ENCODE peak calls at places on chromosomes 5 and 9, in five cellular contexts. D, P, U, L and M are unnamed samples.

GRCh38 chr9:34059954-34060353 is 11.3 kb upstream of the UBAP2 start:
- DNase-seq in D (no peak), P (no peak), U (no peak), L (no peak), M (no peak)

GRCh38 chr5:1536298-1537165 is 12.8 kb upstream of the LPCAT1 start:
- DNase-seq in D (no peak), P (peak), U (no peak), L (peak), M (peak)

GRCh38 chr5:42944989-42945388 is 95.1 kb downstream of the ANXA2R start:
- DNase-seq in D (no peak), P (no peak), U (no peak), L (no peak), M (no peak)

GRCh38 chr5:111853748-111854147 is 96.8 kb upstream of the NREP start:
- DNase-seq in D (no peak), P (no peak), U (no peak), L (no peak), M (no peak)

GRCh38 chr9:20148416-20148815 is 359.6 kb upstream of the SLC24A2 start:
- DNase-seq in D (no peak), P (no peak), U (no peak), L (no peak), M (no peak)

GRCh38 chr5:168076561-168076991 is 214.9 kb upstream of the WWC1 start:
- DNase-seq in D (peak), P (no peak), U (peak), L (no peak), M (no peak)

GRCh38 chr5:72256536-72256935 is 63.5 kb downstream of the MRPS27 start:
- DNase-seq in D (no peak), P (no peak), U (no peak), L (no peak), M (no peak)

GRCh38 chr5:116038817-116039216 is 6.5 kb downstream of the ARL14EPL start:
- DNase-seq in D (no peak), P (no peak), U (no peak), L (no peak), M (no peak)

GRCh38 chr5:40385544-40385943 is 294.2 kb upstream of the PTGER4 start:
- DNase-seq in D (no peak), P (no peak), U (no peak), L (no peak), M (no peak)

GRCh38 chr9:69173891-69174644 is at the start of gene TJP2:
- DNase-seq in D (peak), P (peak), U (peak), L (peak), M (peak)

GRCh38 chr9:86494644-86495081 is 140.5 kb upstream of the TUT7 start:
- DNase-seq in D (no peak), P (no peak), U (no peak), L (no peak), M (no peak)

GRCh38 chr5:179422213-179422839 is 77.1 kb upstream of the ADAMTS2 start:
- DNase-seq in D (no peak), P (no peak), U (no peak), L (no peak), M (no peak)

GRCh38 chr9:82808478-82808877 is 254.5 kb downstream of the RASEF start:
- DNase-seq in D (no peak), P (no peak), U (no peak), L (no peak), M (no peak)

GRCh38 chr9:36144322-36145206 is 8.0 kb downstream of the GLIPR2 start:
- DNase-seq in D (no peak), P (peak), U (no peak), L (no peak), M (peak)

GRCh38 chr9:100322954-100323536 is 29.7 kb downstream of the TEX10 start:
- DNase-seq in D (peak), P (no peak), U (peak), L (peak), M (no peak)

GRCh38 chr9:23683476-23684095 is 142.5 kb downstream of the ELAVL2 start:
- DNase-seq in D (no peak), P (no peak), U (no peak), L (no peak), M (no peak)

GRCh38 chr9:2691626-2692025 is 25.7 kb upstream of the KCNV2 start:
- DNase-seq in D (no peak), P (no peak), U (no peak), L (no peak), M (no peak)

GRCh38 chr9:133506653-133507038 is 18.1 kb downstream of the MYMK start:
- DNase-seq in D (no peak), P (no peak), U (no peak), L (peak), M (no peak)

GRCh38 chr5:133996683-133997252 is 8.0 kb downstream of the VDAC1 start:
- DNase-seq in D (no peak), P (no peak), U (no peak), L (no peak), M (no peak)

GRCh38 chr9:72140582-72140981 is 8.7 kb upstream of the GDA start:
- DNase-seq in D (no peak), P (no peak), U (no peak), L (no peak), M (no peak)

GRCh38 chr5:157076558-157076957 is 17.6 kb upstream of the HAVCR1 start:
- DNase-seq in D (no peak), P (no peak), U (no peak), L (no peak), M (no peak)

GRCh38 chr5:68134033-68134668 is 81.4 kb upstream of the PIK3R1 start:
- DNase-seq in D (no peak), P (peak), U (peak), L (no peak), M (no peak)

GRCh38 chr9:128554155-128554862 is 1.9 kb downstream of the SPTAN1 start:
- DNase-seq in D (peak), P (no peak), U (no peak), L (peak), M (no peak)

GRCh38 chr9:126847051-126847450 is 13.4 kb upstream of the ZBTB34 start:
- DNase-seq in D (no peak), P (no peak), U (no peak), L (no peak), M (no peak)

GRCh38 chr9:68979538-68980314 is 34.2 kb downstream of the PRKACG start:
- DNase-seq in D (peak), P (no peak), U (no peak), L (no peak), M (no peak)

GRCh38 chr5:82885657-82886389 is 191.4 kb downstream of the TMEM167A start:
- DNase-seq in D (no peak), P (no peak), U (no peak), L (no peak), M (no peak)

GRCh38 chr5:146866263-146866662 is 12.3 kb downstream of the PPP2R2B start:
- DNase-seq in D (no peak), P (no peak), U (no peak), L (no peak), M (no peak)
- H3K27ac ChIP-seq in D (no peak), P (no peak), U (no peak), L (no peak), M (no peak)

GRCh38 chr5:158430166-158430828 is 571.4 kb upstream of the CLINT1 start:
- DNase-seq in D (no peak), P (no peak), U (no peak), L (no peak), M (no peak)
- H3K4me3 ChIP-seq in D (no peak), P (no peak), U (no peak), L (no peak), M (no peak)

GRCh38 chr9:111832428-111832827 is 37.7 kb upstream of the SHOC1 start:
- DNase-seq in D (no peak), P (no peak), U (no peak), L (no peak), M (no peak)

GRCh38 chr9:111825468-111826145 is 30.9 kb upstream of the SHOC1 start:
- DNase-seq in D (no peak), P (no peak), U (no peak), L (no peak), M (no peak)

GRCh38 chr9:111833941-111834340 is 39.2 kb upstream of the SHOC1 start:
- DNase-seq in D (no peak), P (no peak), U (no peak), L (no peak), M (no peak)

GRCh38 chr9:111831371-111832108 is 36.8 kb upstream of the SHOC1 start:
- DNase-seq in D (no peak), P (no peak), U (no peak), L (no peak), M (no peak)

DNA sequence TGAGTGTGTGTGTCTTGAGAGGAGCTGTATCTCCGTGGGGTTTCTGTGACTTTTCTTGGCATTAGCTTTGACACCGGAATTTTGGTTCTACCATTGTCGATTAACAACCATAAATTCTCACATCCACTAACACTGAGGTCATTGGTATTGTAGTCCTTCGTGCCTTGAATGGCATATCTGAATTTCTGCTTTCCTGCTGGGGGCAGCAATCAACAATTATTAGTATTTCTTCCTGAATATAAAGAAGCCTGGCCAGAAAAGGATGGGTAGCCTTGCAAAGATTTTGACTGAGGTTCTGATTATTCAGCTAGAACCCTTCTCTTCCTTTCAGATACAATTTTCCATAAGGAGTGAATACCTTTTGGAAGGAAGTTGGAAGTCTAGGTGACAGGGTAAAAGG is 33.5 kb upstream of the SHOC1 start:
- DNase-seq in D (no peak), P (no peak), U (no peak), L (no peak), M (no peak)
- TF ChIP-seq CTCF in D (peak), P (no peak), U (no peak), L (no peak), M (no peak)

GRCh38 chr9:109968702-109969450 is 188.9 kb downstream of the PALM2AKAP2 start:
- DNase-seq in D (peak), P (no peak), U (no peak), L (no peak), M (no peak)
- H3K27ac ChIP-seq in D (peak), P (no peak), U (no peak), L (peak), M (peak)

DNA sequence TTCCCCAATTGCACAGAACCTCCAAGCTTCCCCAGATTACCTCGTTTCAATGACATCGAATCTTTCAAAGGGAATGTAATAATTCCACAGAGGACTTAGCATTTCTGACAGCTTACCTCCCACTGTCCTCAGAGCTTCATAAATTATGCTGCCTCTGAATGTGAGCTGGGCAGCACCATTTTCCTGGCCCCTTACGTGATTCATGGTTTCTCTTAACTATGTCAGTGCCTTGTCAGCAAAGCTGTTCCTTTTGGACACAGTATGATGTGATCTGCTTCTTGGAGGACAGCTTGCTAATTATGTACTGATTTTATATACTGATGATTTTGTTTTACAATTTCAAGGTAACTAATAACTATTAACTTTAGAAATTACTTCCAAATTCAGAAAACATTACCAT is 27.7 kb upstream of the SSBP2 start:
- DNase-seq in D (no peak), P (no peak), U (no peak), L (no peak), M (no peak)
- H3K4me3 ChIP-seq in D (no peak), P (no peak), U (peak), L (peak), M (peak)

GRCh38 chr9:93592389-93593021 is 16.1 kb downstream of the PHF2 start:
- DNase-seq in D (no peak), P (peak), U (no peak), L (no peak), M (peak)
- TF ChIP-seq CTCF in D (no peak), P (no peak), U (no peak), L (no peak), M (no peak)

GRCh38 chr9:25397746-25398145 is 280.5 kb downstream of the TUSC1 start:
- DNase-seq in D (no peak), P (no peak), U (no peak), L (no peak), M (no peak)

DNA sequence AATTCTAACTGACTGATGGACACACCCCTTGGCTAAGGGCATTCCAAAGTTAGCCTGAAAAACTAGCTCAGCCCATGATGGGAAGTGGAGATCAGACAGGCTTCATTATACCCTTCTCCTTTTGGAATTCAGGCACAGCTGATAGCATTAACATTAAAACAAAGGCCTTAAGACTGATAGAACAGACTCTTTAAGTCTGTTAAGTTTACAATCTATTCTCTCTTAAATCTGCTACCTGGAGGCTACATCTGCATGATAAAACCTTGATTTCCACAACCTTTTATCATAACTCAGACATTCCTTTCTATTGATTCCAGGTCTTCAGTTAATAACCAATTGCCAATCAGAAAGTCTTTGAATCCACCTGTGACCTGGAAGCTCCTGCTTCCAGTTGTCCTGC is 281.4 kb downstream of the TUSC1 start:
- DNase-seq in D (no peak), P (no peak), U (no peak), L (no peak), M (no peak)
- H3K27ac ChIP-seq in D (no peak), P (no peak), U (no peak), L (no peak), M (no peak)